ENCODE peak calls at places on chromosomes 13 and 19, in seven cellular contexts. A is tibial artery, M is BE2C, K is HCT116, L is uterus, Y is colonic mucosa, P is aorta. H is an unnamed sample.

GRCh38 chr19:14556662-14557188 is 15.1 kb downstream of the NDUFB7 start:
- DNase-seq in A (peak; percentile 44), M (peak; percentile 84), K (peak; percentile 67), L (peak; percentile 52), Y (peak; percentile 76), P (peak; percentile 93), H (peak; percentile 83)

GRCh38 chr13:26075498-26075897 is 23.7 kb upstream of the SHISA2 start:
- DNase-seq in A (no peak), M (no peak), K (no peak), L (no peak), Y (no peak), P (no peak), H (no peak)

GRCh38 chr13:110343241-110343865 is 36.3 kb downstream of the COL4A2 start:
- DNase-seq in A (no peak), M (no peak), K (peak; percentile 15), L (peak; percentile 76), Y (no peak), P (no peak), H (peak; percentile 46)

GRCh38 chr19:42762782-42763181 is 2.7 kb downstream of the PSG8 start:
- DNase-seq in A (no peak), M (no peak), K (no peak), L (no peak), Y (no peak), P (no peak), H (no peak)

GRCh38 chr13:63629591-63629990 is 2213.9 kb upstream of the PCDH20 start:
- DNase-seq in A (no peak), M (no peak), K (no peak), L (no peak), Y (no peak), P (no peak), H (no peak)

GRCh38 chr13:37640499-37640898 is 41.9 kb upstream of the POSTN start:
- DNase-seq in A (no peak), M (no peak), K (no peak), L (no peak), Y (no peak), P (no peak), H (no peak)

GRCh38 chr13:110266431-110266809 is 40.5 kb downstream of the COL4A1 start:
- DNase-seq in A (no peak), M (no peak), K (no peak), L (peak; percentile 14), Y (no peak), P (no peak), H (no peak)

GRCh38 chr13:37811441-37811840 is 58.1 kb downstream of the TRPC4 start:
- DNase-seq in A (no peak), M (no peak), K (no peak), L (no peak), Y (no peak), P (no peak), H (no peak)

GRCh38 chr19:45475537-45476348 is 7.9 kb downstream of the FOSB start:
- DNase-seq in A (no peak), M (no peak), K (no peak), L (no peak), Y (no peak), P (peak; percentile 83), H (no peak)

GRCh38 chr19:763869-764268 is 13.0 kb downstream of the MISP start:
- DNase-seq in A (no peak), M (no peak), K (no peak), L (no peak), Y (no peak), P (no peak), H (no peak)

GRCh38 chr13:22243519-22244197 is 572.8 kb downstream of the FGF9 start:
- DNase-seq in A (no peak), M (no peak), K (no peak), L (no peak), Y (no peak), P (no peak), H (no peak)

GRCh38 chr19:45821103-45821521 is 6.0 kb upstream of the RSPH6A start:
- DNase-seq in A (no peak), M (no peak), K (no peak), L (no peak), Y (no peak), P (no peak), H (no peak)

GRCh38 chr19:35767288-35768081 is 7.9 kb upstream of the ARHGAP33 start:
- DNase-seq in A (no peak), M (no peak), K (no peak), L (no peak), Y (no peak), P (peak; percentile 74), H (no peak)

GRCh38 chr19:34317311-34317927 is 47.6 kb upstream of the GPI start:
- DNase-seq in A (no peak), M (no peak), K (no peak), L (no peak), Y (peak; percentile 42), P (no peak), H (no peak)

GRCh38 chr19:22052644-22053013 is 345 bp downstream of the ZNF257 start:
- DNase-seq in A (no peak), M (no peak), K (no peak), L (no peak), Y (peak; percentile 18), P (no peak), H (peak; percentile 2)

GRCh38 chr13:102729560-102730275 is 34.9 kb upstream of the METTL21C start:
- DNase-seq in A (no peak), M (no peak), K (no peak), L (no peak), Y (no peak), P (no peak), H (no peak)

GRCh38 chr13:83879431-83880171 is 2.7 kb downstream of the SLITRK1 start:
- DNase-seq in A (no peak), M (no peak), K (no peak), L (no peak), Y (no peak), P (peak; percentile 52), H (no peak)

GRCh38 chr19:2424686-2425621 is 2.4 kb downstream of the TIMM13 start:
- DNase-seq in A (no peak), M (peak; percentile 94), K (no peak), L (no peak), Y (no peak), P (peak; percentile 82), H (no peak)

GRCh38 chr13:97780486-97780885 is 173.0 kb upstream of the IPO5 start:
- DNase-seq in A (no peak), M (no peak), K (no peak), L (no peak), Y (no peak), P (no peak), H (no peak)

GRCh38 chr19:29396925-29397324 is 128.9 kb upstream of the VSTM2B start:
- DNase-seq in A (no peak), M (no peak), K (no peak), L (no peak), Y (no peak), P (no peak), H (no peak)
- H3K36me3 ChIP-seq in A (no peaks in the 10 kb centered on the region), M (no peaks in the 10 kb centered on the region), K (no peaks in the 10 kb centered on the region), L (no peaks in the 10 kb centered on the region), Y (no peaks in the 10 kb centered on the region), P (no peaks in the 10 kb centered on the region), H (no peaks in the 10 kb centered on the region)

GRCh38 chr13:51769455-51770127 is 34.4 kb downstream of the DHRS12 start:
- DNase-seq in A (peak; percentile 88), M (no peak), K (no peak), L (peak; percentile 86), Y (no peak), P (peak; percentile 85), H (no peak)

GRCh38 chr13:51768378-51768921 is 35.5 kb downstream of the DHRS12 start:
- DNase-seq in A (no peak), M (no peak), K (no peak), L (no peak), Y (no peak), P (no peak), H (no peak)

GRCh38 chr13:51765142-51765515 is 38.8 kb downstream of the DHRS12 start:
- DNase-seq in A (no peak), M (no peak), K (no peak), L (no peak), Y (no peak), P (no peak), H (no peak)

GRCh38 chr13:51768976-51769375 is 35.0 kb downstream of the DHRS12 start:
- DNase-seq in A (no peak), M (no peak), K (no peak), L (no peak), Y (no peak), P (no peak), H (no peak)

DNA sequence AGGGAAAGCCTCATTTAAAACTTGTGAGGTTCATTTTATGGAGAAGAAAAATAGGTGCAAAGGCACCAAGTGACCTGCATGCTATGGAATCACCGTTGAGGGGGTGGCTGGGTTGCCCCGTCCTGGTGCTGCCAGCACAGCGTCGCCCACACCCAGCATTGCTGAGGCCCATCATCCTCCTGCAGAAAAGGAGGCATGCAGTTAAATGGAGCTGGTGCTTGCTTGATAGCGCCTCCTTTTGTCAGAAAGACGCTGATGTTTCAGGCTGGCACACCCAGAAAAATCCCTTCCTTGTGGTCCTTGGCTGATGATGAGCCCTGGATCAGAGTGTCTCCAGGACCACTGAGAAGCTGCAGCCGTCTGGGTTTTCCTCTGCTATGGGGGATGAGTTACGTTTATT is 36.9 kb downstream of the DHRS12 start:
- DNase-seq in A (no peak), M (no peak), K (no peak), L (no peak), Y (no peak), P (no peak), H (no peak)
- H3K36me3 ChIP-seq in A (peaks cover 23% of the 10 kb centered on the region), M (no peaks in the 10 kb centered on the region), K (no peaks in the 10 kb centered on the region), L (no peaks in the 10 kb centered on the region), Y (no peaks in the 10 kb centered on the region), P (no peaks in the 10 kb centered on the region), H (no peaks in the 10 kb centered on the region)

GRCh38 chr19:55699221-55699620 is 24.2 kb downstream of the EPN1 start:
- DNase-seq in A (no peak), M (no peak), K (no peak), L (no peak), Y (no peak), P (peak; percentile 43), H (no peak)
- H3K36me3 ChIP-seq in A (peaks cover 69% of the 10 kb centered on the region), M (peaks cover 25% of the 10 kb centered on the region), K (peaks cover 22% of the 10 kb centered on the region), L (no peaks in the 10 kb centered on the region), Y (peaks cover 14% of the 10 kb centered on the region), P (peaks cover 5% of the 10 kb centered on the region), H (no peaks in the 10 kb centered on the region)

GRCh38 chr13:30755678-30756077 is 20.3 kb downstream of the ALOX5AP start:
- DNase-seq in A (no peak), M (no peak), K (no peak), L (no peak), Y (no peak), P (no peak), H (no peak)

GRCh38 chr13:30759748-30760147 is 24.4 kb downstream of the ALOX5AP start:
- DNase-seq in A (no peak), M (no peak), K (no peak), L (no peak), Y (no peak), P (no peak), H (no peak)

GRCh38 chr13:30752201-30752797 is 17.0 kb downstream of the ALOX5AP start:
- DNase-seq in A (no peak), M (no peak), K (no peak), L (no peak), Y (no peak), P (peak; percentile 79), H (no peak)

GRCh38 chr13:30752991-30753616 is 17.8 kb downstream of the ALOX5AP start:
- DNase-seq in A (no peak), M (no peak), K (no peak), L (no peak), Y (no peak), P (no peak), H (no peak)

DNA sequence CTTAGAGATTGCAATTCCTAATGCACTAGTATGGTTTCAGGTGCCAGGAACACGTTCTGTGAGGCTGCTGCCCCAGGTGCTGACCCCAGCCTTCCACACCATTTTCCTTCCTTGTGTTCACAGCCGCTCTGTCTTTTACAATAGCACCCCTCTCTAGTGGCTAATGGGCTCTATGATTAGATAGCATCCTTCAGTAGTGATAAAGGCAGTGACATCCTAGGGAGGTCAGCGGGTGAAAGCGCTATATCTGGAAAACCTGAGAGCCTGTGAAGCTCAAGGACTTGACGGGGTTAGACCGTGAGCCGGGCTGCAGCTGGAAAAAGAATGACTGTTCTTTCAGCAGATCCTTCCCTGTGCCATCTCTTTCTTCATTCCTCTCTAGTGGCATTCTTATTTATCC is 21.7 kb downstream of the ALOX5AP start:
- DNase-seq in A (no peak), M (peak; percentile 15), K (no peak), L (no peak), Y (no peak), P (no peak), H (no peak)
- H3K36me3 ChIP-seq in A (no peaks in the 10 kb centered on the region), M (no peaks in the 10 kb centered on the region), K (no peaks in the 10 kb centered on the region), L (no peaks in the 10 kb centered on the region), Y (no peaks in the 10 kb centered on the region), P (no peaks in the 10 kb centered on the region), H (no peaks in the 10 kb centered on the region)